ENCODE peak calls at places on chromosomes 7 and 10, in seven cellular contexts. One of them, this sample, is unnamed. For H3K36me3, the result is how much of the 10 kb centered on the place peaks cover.

GRCh38 chr7:40673285-40673684 is 538.5 kb downstream of the SUGCT start:
- DNase-seq in H7: no peak
- DNase-seq in SJSA1: no peak
- DNase-seq in mesendoderm: no peak
- DNase-seq in aorta: no peak
- DNase-seq in adipocyte: peak
- DNase-seq in HCT116: no peak
- DNase-seq in this sample: no peak

GRCh38 chr7:130095812-130096211 is 25.5 kb downstream of the KLHDC10 start:
- DNase-seq in H7: no peak
- DNase-seq in SJSA1: no peak
- DNase-seq in mesendoderm: no peak
- DNase-seq in aorta: no peak
- DNase-seq in adipocyte: peak
- DNase-seq in HCT116: no peak
- DNase-seq in this sample: no peak

GRCh38 chr10:66717221-66717981 is 208.4 kb upstream of the LRRTM3 start:
- DNase-seq in H7: no peak
- DNase-seq in SJSA1: no peak
- DNase-seq in mesendoderm: peak
- DNase-seq in aorta: no peak
- DNase-seq in adipocyte: no peak
- DNase-seq in HCT116: no peak
- DNase-seq in this sample: no peak

GRCh38 chr10:88254091-88254490 is 329.0 kb downstream of the RNLS start:
- DNase-seq in H7: no peak
- DNase-seq in SJSA1: peak
- DNase-seq in mesendoderm: peak
- DNase-seq in aorta: peak
- DNase-seq in adipocyte: peak
- DNase-seq in HCT116: peak
- DNase-seq in this sample: peak

GRCh38 chr10:88841316-88842111 is 10.1 kb downstream of the ANKRD22 start:
- DNase-seq in H7: no peak
- DNase-seq in SJSA1: no peak
- DNase-seq in mesendoderm: no peak
- DNase-seq in aorta: peak
- DNase-seq in adipocyte: no peak
- DNase-seq in HCT116: no peak
- DNase-seq in this sample: no peak

GRCh38 chr7:22356010-22356854 is 722 bp downstream of the RAPGEF5 start:
- DNase-seq in H7: peak
- DNase-seq in SJSA1: no peak
- DNase-seq in mesendoderm: no peak
- DNase-seq in aorta: no peak
- DNase-seq in adipocyte: no peak
- DNase-seq in HCT116: no peak
- DNase-seq in this sample: no peak

GRCh38 chr10:58335306-58336005 is 650 bp downstream of the UBE2D1 start:
- DNase-seq in H7: peak
- DNase-seq in SJSA1: no peak
- DNase-seq in mesendoderm: peak
- DNase-seq in aorta: peak
- DNase-seq in adipocyte: peak
- DNase-seq in HCT116: peak
- DNase-seq in this sample: peak

GRCh38 chr10:132294196-132294520 is 13.6 kb downstream of the STK32C start:
- DNase-seq in H7: peak
- DNase-seq in SJSA1: no peak
- DNase-seq in mesendoderm: peak
- DNase-seq in aorta: no peak
- DNase-seq in adipocyte: no peak
- DNase-seq in HCT116: no peak
- DNase-seq in this sample: no peak

GRCh38 chr10:47009215-47009838 is 98.1 kb downstream of the PTPN20 start:
- DNase-seq in H7: no peak
- DNase-seq in SJSA1: no peak
- DNase-seq in mesendoderm: no peak
- DNase-seq in aorta: no peak
- DNase-seq in adipocyte: no peak
- DNase-seq in HCT116: no peak
- DNase-seq in this sample: no peak

GRCh38 chr10:19046709-19047108 is 1.9 kb upstream of the MALRD1 start:
- DNase-seq in H7: no peak
- DNase-seq in SJSA1: no peak
- DNase-seq in mesendoderm: no peak
- DNase-seq in aorta: no peak
- DNase-seq in adipocyte: no peak
- DNase-seq in HCT116: no peak
- DNase-seq in this sample: no peak

GRCh38 chr10:69863580-69863979 is 61.9 kb downstream of the COL13A1 start:
- DNase-seq in H7: no peak
- DNase-seq in SJSA1: peak
- DNase-seq in mesendoderm: no peak
- DNase-seq in aorta: no peak
- DNase-seq in adipocyte: peak
- DNase-seq in HCT116: no peak
- DNase-seq in this sample: no peak

GRCh38 chr7:21791046-21791445 is 154.7 kb downstream of the CDCA7L start:
- DNase-seq in H7: no peak
- DNase-seq in SJSA1: no peak
- DNase-seq in mesendoderm: peak
- DNase-seq in aorta: no peak
- DNase-seq in adipocyte: no peak
- DNase-seq in HCT116: no peak
- DNase-seq in this sample: no peak

GRCh38 chr7:157652161-157652953 is 315.6 kb downstream of the DNAJB6 start:
- DNase-seq in H7: peak
- DNase-seq in SJSA1: no peak
- DNase-seq in mesendoderm: no peak
- DNase-seq in aorta: no peak
- DNase-seq in adipocyte: no peak
- DNase-seq in HCT116: no peak
- DNase-seq in this sample: no peak

GRCh38 chr7:158743219-158743618 is 38.6 kb upstream of the NCAPG2 start:
- DNase-seq in H7: peak
- DNase-seq in SJSA1: peak
- DNase-seq in mesendoderm: peak
- DNase-seq in aorta: no peak
- DNase-seq in adipocyte: no peak
- DNase-seq in HCT116: no peak
- DNase-seq in this sample: no peak

GRCh38 chr10:91088300-91089140 is 131.9 kb upstream of the PCGF5 start:
- DNase-seq in H7: peak
- DNase-seq in SJSA1: no peak
- DNase-seq in mesendoderm: peak
- DNase-seq in aorta: peak
- DNase-seq in adipocyte: peak
- DNase-seq in HCT116: peak
- DNase-seq in this sample: no peak

GRCh38 chr7:140541513-140542192 is 62.3 kb upstream of the MKRN1 start:
- DNase-seq in H7: peak
- DNase-seq in SJSA1: peak
- DNase-seq in mesendoderm: peak
- DNase-seq in aorta: no peak
- DNase-seq in adipocyte: peak
- DNase-seq in HCT116: peak
- DNase-seq in this sample: peak

GRCh38 chr7:130063036-130063435 is 7.3 kb upstream of the KLHDC10 start:
- DNase-seq in H7: peak
- DNase-seq in SJSA1: peak
- DNase-seq in mesendoderm: peak
- DNase-seq in aorta: peak
- DNase-seq in adipocyte: peak
- DNase-seq in HCT116: no peak
- DNase-seq in this sample: peak

GRCh38 chr10:114868801-114869200 is 47.2 kb downstream of the FHIP2A start:
- DNase-seq in H7: no peak
- DNase-seq in SJSA1: no peak
- DNase-seq in mesendoderm: no peak
- DNase-seq in aorta: no peak
- DNase-seq in adipocyte: peak
- DNase-seq in HCT116: no peak
- DNase-seq in this sample: no peak

GRCh38 chr10:71736570-71737355 is 17.2 kb upstream of the C10orf105 start:
- DNase-seq in H7: no peak
- DNase-seq in SJSA1: no peak
- DNase-seq in mesendoderm: no peak
- DNase-seq in aorta: no peak
- DNase-seq in adipocyte: no peak
- DNase-seq in HCT116: no peak
- DNase-seq in this sample: peak

GRCh38 chr7:51346136-51346535 is 29.5 kb upstream of the COBL start:
- DNase-seq in H7: no peak
- DNase-seq in SJSA1: no peak
- DNase-seq in mesendoderm: no peak
- DNase-seq in aorta: no peak
- DNase-seq in adipocyte: no peak
- DNase-seq in HCT116: no peak
- DNase-seq in this sample: no peak

GRCh38 chr7:18505870-18506460 is 10.4 kb downstream of the HDAC9 start:
- DNase-seq in H7: no peak
- DNase-seq in SJSA1: peak
- DNase-seq in mesendoderm: no peak
- DNase-seq in aorta: no peak
- DNase-seq in adipocyte: peak
- DNase-seq in HCT116: no peak
- DNase-seq in this sample: no peak

GRCh38 chr7:151689196-151689971 is 169.7 kb upstream of the RHEB start:
- DNase-seq in H7: peak
- DNase-seq in SJSA1: no peak
- DNase-seq in mesendoderm: no peak
- DNase-seq in aorta: peak
- DNase-seq in adipocyte: no peak
- DNase-seq in HCT116: no peak
- DNase-seq in this sample: no peak

GRCh38 chr10:91944880-91945630 is 21.5 kb downstream of the BTAF1 start:
- DNase-seq in H7: no peak
- DNase-seq in SJSA1: no peak
- DNase-seq in mesendoderm: no peak
- DNase-seq in aorta: no peak
- DNase-seq in adipocyte: peak
- DNase-seq in HCT116: no peak
- DNase-seq in this sample: no peak

GRCh38 chr7:152313217-152313616 is 122.6 kb downstream of the KMT2C start:
- DNase-seq in H7: no peak
- DNase-seq in SJSA1: no peak
- DNase-seq in mesendoderm: no peak
- DNase-seq in aorta: no peak
- DNase-seq in adipocyte: no peak
- DNase-seq in HCT116: no peak
- DNase-seq in this sample: no peak

GRCh38 chr7:17829001-17829400 is 111.3 kb downstream of the SNX13 start:
- DNase-seq in H7: no peak
- DNase-seq in SJSA1: no peak
- DNase-seq in mesendoderm: no peak
- DNase-seq in aorta: no peak
- DNase-seq in adipocyte: no peak
- DNase-seq in HCT116: no peak
- DNase-seq in this sample: no peak

GRCh38 chr7:68461430-68461829 is 1136.8 kb upstream of the AUTS2 start:
- DNase-seq in H7: no peak
- DNase-seq in SJSA1: no peak
- DNase-seq in mesendoderm: no peak
- DNase-seq in aorta: no peak
- DNase-seq in adipocyte: peak
- DNase-seq in HCT116: no peak
- DNase-seq in this sample: no peak

GRCh38 chr7:42876182-42877068 is 35.4 kb downstream of the C7orf25 start:
- DNase-seq in H7: peak
- DNase-seq in SJSA1: peak
- DNase-seq in mesendoderm: peak
- DNase-seq in aorta: peak
- DNase-seq in adipocyte: peak
- DNase-seq in HCT116: peak
- DNase-seq in this sample: peak

GRCh38 chr10:90968448-90969086 is 47.7 kb upstream of the ANKRD1 start:
- DNase-seq in H7: no peak
- DNase-seq in SJSA1: no peak
- DNase-seq in mesendoderm: no peak
- DNase-seq in aorta: no peak
- DNase-seq in adipocyte: peak
- DNase-seq in HCT116: no peak
- DNase-seq in this sample: no peak

GRCh38 chr10:919481-919880 is 12.0 kb downstream of the LARP4B start:
- DNase-seq in H7: no peak
- DNase-seq in SJSA1: no peak
- DNase-seq in mesendoderm: peak
- DNase-seq in aorta: no peak
- DNase-seq in adipocyte: no peak
- DNase-seq in HCT116: no peak
- DNase-seq in this sample: no peak

DNA sequence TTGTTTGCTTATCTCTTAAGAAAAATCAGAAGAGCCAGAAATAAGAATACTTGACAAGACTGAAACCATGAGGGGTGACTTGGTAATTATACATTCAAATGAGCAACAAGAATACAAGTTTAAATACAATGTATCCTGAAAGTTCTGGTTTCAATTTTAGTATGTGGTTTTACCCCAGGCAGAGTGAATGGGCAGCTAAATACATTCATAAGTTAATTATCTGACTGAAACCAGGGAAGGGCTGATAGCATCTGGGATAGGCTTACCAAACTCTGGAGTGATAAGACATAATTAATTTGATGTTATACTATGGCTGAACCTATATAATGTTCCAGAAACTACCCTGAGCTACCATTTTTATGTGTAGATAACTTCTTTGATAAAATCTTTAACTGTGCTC is 252.2 kb upstream of the PLXNA4 start:
- DNase-seq in H7: no peak
- DNase-seq in SJSA1: no peak
- DNase-seq in mesendoderm: no peak
- DNase-seq in aorta: no peak
- DNase-seq in adipocyte: no peak
- DNase-seq in HCT116: no peak
- DNase-seq in this sample: no peak
- H3K4me3 ChIP-seq in H7: no peak
- H3K4me3 ChIP-seq in SJSA1: no peak
- H3K4me3 ChIP-seq in mesendoderm: no peak
- H3K4me3 ChIP-seq in aorta: no peak
- H3K4me3 ChIP-seq in adipocyte: no peak
- H3K4me3 ChIP-seq in HCT116: no peak
- H3K4me3 ChIP-seq in this sample: no peak

GRCh38 chr10:98438715-98439114 is 8.0 kb downstream of the HPS1 start:
- DNase-seq in H7: no peak
- DNase-seq in SJSA1: peak
- DNase-seq in mesendoderm: peak
- DNase-seq in aorta: no peak
- DNase-seq in adipocyte: no peak
- DNase-seq in HCT116: no peak
- DNase-seq in this sample: no peak
- H3K36me3 ChIP-seq in H7: under half
- H3K36me3 ChIP-seq in SJSA1: half or more
- H3K36me3 ChIP-seq in mesendoderm: under half
- H3K36me3 ChIP-seq in aorta: under half
- H3K36me3 ChIP-seq in adipocyte: half or more
- H3K36me3 ChIP-seq in HCT116: under half
- H3K36me3 ChIP-seq in this sample: under half

GRCh38 chr7:452230-452751 is 67.4 kb downstream of the PDGFA start:
- DNase-seq in H7: peak
- DNase-seq in SJSA1: no peak
- DNase-seq in mesendoderm: peak
- DNase-seq in aorta: no peak
- DNase-seq in adipocyte: peak
- DNase-seq in HCT116: no peak
- DNase-seq in this sample: peak
- H3K4me3 ChIP-seq in H7: peak
- H3K4me3 ChIP-seq in SJSA1: no peak
- H3K4me3 ChIP-seq in mesendoderm: no peak
- H3K4me3 ChIP-seq in aorta: no peak
- H3K4me3 ChIP-seq in adipocyte: peak
- H3K4me3 ChIP-seq in HCT116: no peak
- H3K4me3 ChIP-seq in this sample: peak

GRCh38 chr10:124821520-124821919 is 19.9 kb downstream of the ABRAXAS2 start:
- DNase-seq in H7: no peak
- DNase-seq in SJSA1: no peak
- DNase-seq in mesendoderm: no peak
- DNase-seq in aorta: no peak
- DNase-seq in adipocyte: no peak
- DNase-seq in HCT116: no peak
- DNase-seq in this sample: no peak
- H3K36me3 ChIP-seq in H7: under half
- H3K36me3 ChIP-seq in SJSA1: under half
- H3K36me3 ChIP-seq in mesendoderm: under half
- H3K36me3 ChIP-seq in aorta: under half
- H3K36me3 ChIP-seq in adipocyte: under half
- H3K36me3 ChIP-seq in HCT116: under half
- H3K36me3 ChIP-seq in this sample: under half

This sample was measured in SJCRH30.